ENCODE peak calls at places on chromosomes 3 and 15, in five cellular contexts. F, C, J, R and K are unnamed samples.

GRCh38 chr3:187027531-187027936 is 97.2 kb downstream of the ST6GAL1 start:
- DNase-seq in F (no peak), C (no peak), J (no peak), R (no peak), K (peak; percentile 78)

GRCh38 chr3:62228467-62228866 is 144.9 kb downstream of the FEZF2 start:
- DNase-seq in F (no peak), C (no peak), J (no peak), R (no peak), K (no peak)

GRCh38 chr3:52128118-52128683 is 26.0 kb downstream of the POC1A start:
- DNase-seq in F (peak; percentile 78), C (no peak), J (peak; percentile 70), R (no peak), K (no peak)

GRCh38 chr15:29570931-29571727 is 251.1 kb downstream of the TJP1 start:
- DNase-seq in F (no peak), C (peak; percentile 42), J (no peak), R (peak; percentile 48), K (peak; percentile 36)

GRCh38 chr15:28913171-28913765 is 27.5 kb downstream of the APBA2 start:
- DNase-seq in F (no peak), C (no peak), J (peak; percentile 21), R (no peak), K (no peak)

GRCh38 chr15:39585394-39585841 is 4.5 kb downstream of the THBS1 start:
- DNase-seq in F (no peak), C (no peak), J (peak; percentile 46), R (no peak), K (no peak)

GRCh38 chr15:74365619-74366445 is 1.6 kb downstream of the CYP11A1 start:
- DNase-seq in F (peak; percentile 81), C (peak; percentile 68), J (peak; percentile 41), R (no peak), K (peak; percentile 45)

GRCh38 chr15:52031542-52031941 is 12.5 kb downstream of the MAPK6 start:
- DNase-seq in F (no peak), C (no peak), J (no peak), R (no peak), K (no peak)

GRCh38 chr3:101634591-101635196 is 42.2 kb downstream of the ZBTB11 start:
- DNase-seq in F (no peak), C (no peak), J (no peak), R (no peak), K (no peak)

GRCh38 chr3:136465296-136465695 is 215.2 kb downstream of the PCCB start:
- DNase-seq in F (no peak), C (no peak), J (peak; percentile 59), R (no peak), K (no peak)

GRCh38 chr3:101243285-101244211 is 76.8 kb downstream of the IMPG2 start:
- DNase-seq in F (no peak), C (no peak), J (no peak), R (no peak), K (peak; percentile 20)

GRCh38 chr3:131261137-131261536 is 120.4 kb upstream of the NUDT16 start:
- DNase-seq in F (no peak), C (no peak), J (no peak), R (no peak), K (no peak)

GRCh38 chr15:25058080-25058785 is 103.4 kb downstream of the SNRPN start:
- DNase-seq in F (peak; percentile 21), C (no peak), J (no peak), R (peak; percentile 6), K (no peak)

GRCh38 chr15:61527836-61528589 is 298.9 kb upstream of the RORA start:
- DNase-seq in F (no peak), C (no peak), J (no peak), R (no peak), K (no peak)

GRCh38 chr15:71683401-71684274 is 126.7 kb upstream of the NR2E3 start:
- DNase-seq in F (no peak), C (no peak), J (peak; percentile 57), R (no peak), K (no peak)

GRCh38 chr3:190514163-190515153 is 573 bp downstream of the IL1RAP start:
- DNase-seq in F (peak; percentile 48), C (peak; percentile 30), J (peak; percentile 60), R (no peak), K (peak; percentile 48)
- TF ChIP-seq CTCF in F (no peak), C (no peak), J (no peak), R (no peak), K (no peak)

DNA sequence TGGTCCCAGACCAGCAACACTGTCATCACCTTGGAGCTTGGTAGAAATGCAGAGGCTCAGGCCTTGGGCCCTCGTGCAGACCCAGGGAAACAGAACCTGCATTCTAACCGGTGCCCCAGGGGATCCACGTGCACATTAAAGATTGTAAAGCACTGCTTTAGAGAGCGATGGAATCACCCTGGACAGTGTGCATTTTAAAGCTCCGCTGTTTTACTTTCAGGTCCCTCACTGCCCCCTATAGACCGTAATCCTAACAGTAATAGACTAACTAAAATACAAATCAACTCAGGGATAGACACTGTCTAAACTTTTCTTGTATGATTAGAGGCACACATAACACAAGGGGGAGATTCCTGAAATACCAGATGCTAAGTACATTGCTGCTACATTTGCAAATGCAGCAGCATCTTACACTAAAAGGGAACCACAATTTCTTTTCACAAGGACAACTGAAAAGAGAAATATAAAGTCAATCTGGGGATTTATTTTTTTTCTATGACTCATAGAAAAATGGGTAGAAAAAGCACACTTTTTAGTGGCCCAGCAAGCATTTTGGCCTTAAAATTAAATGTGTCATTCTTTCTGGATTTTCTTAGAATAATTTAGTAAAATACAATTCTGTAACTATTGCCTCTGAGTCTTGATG is 10.5 kb upstream of the SH3GL3 start:
- DNase-seq in F (no peak), C (no peak), J (peak; percentile 52), R (no peak), K (no peak)
- TF ChIP-seq CTCF in F (peak; percentile 17), C (no peak), J (peak; percentile 58), R (no peak), K (peak; percentile 51)

GRCh38 chr15:90893175-90894090 is 9.1 kb downstream of the FES start:
- DNase-seq in F (no peak), C (no peak), J (no peak), R (no peak), K (peak; percentile 37)
- TF ChIP-seq CTCF in F (no peak), C (no peak), J (no peak), R (no peak), K (peak; percentile 55)

DNA sequence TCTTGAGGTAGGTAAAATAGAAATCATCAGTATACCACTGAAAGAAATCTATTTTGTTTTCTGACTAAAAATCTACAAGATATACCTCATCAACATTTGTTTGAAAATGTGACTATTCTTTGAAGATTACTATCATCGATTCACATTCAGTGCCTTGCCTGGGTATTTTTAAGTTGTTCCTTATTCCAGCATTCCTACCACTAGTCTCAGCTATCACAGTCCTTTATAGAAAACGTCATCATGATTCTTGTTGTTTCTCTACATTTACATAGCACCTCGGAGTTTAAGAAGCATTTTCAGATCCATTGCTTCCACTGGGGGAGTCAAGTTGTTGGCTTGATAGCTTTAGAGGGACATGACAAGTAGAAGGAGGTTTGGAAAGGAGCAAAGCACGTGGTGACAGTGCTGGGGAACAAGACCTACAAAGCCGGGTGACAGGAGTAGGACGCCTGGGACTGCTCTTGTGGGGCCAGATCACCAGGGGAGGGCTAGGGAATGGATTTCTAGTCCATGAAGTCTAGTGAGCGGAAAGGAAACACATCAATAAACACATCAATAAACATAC is 61.5 kb downstream of the HES1 start:
- DNase-seq in F (no peak), C (no peak), J (no peak), R (no peak), K (no peak)
- TF ChIP-seq CTCF in F (no peak), C (no peak), J (no peak), R (no peak), K (no peak)

GRCh38 chr3:44861412-44862220 is at the start of gene TMEM42:
- DNase-seq in F (peak; percentile 90), C (peak; percentile 98), J (peak; percentile 90), R (peak; percentile 88), K (peak; percentile 85)
- TF ChIP-seq CTCF in F (peak; percentile 26), C (peak; percentile 21), J (peak; percentile 37), R (no peak), K (peak; percentile 29)

GRCh38 chr3:55885721-55886120 is 398.6 kb upstream of the WNT5A start:
- DNase-seq in F (no peak), C (no peak), J (peak; percentile 82), R (no peak), K (no peak)
- TF ChIP-seq CTCF in F (no peak), C (no peak), J (peak; percentile 28), R (no peak), K (no peak)

GRCh38 chr3:67957268-67957667 is 302.9 kb upstream of the SUCLG2 start:
- DNase-seq in F (no peak), C (no peak), J (no peak), R (no peak), K (no peak)
- TF ChIP-seq CTCF in F (no peak), C (no peak), J (no peak), R (no peak), K (no peak)

GRCh38 chr3:120039642-120040610 is 54.3 kb downstream of the GSK3B start:
- DNase-seq in F (no peak), C (no peak), J (no peak), R (no peak), K (peak; percentile 13)
- TF ChIP-seq CTCF in F (no peak), C (no peak), J (no peak), R (no peak), K (peak; percentile 21)

DNA sequence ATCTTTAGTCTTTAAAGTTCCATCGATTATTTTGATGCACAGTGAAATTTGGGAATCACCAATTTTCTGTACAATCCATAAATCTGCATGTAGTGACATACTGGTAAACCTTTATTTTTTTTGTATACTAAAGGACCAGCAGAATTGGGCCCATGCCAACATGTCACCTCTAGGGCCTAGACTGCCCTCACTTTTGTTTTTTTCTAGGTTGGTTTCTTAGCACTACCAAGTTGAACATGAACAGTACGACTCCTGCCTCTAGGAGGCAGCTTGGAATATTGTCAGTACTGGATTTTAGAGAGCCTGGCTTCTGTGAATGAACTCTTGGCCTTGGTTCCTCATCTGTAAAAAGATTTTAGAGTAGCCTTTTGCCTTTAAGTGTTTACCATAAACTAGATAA is 32.3 kb downstream of the NKIRAS1 start:
- DNase-seq in F (no peak), C (no peak), J (no peak), R (no peak), K (no peak)
- TF ChIP-seq CTCF in F (peak; percentile 20), C (no peak), J (peak; percentile 9), R (no peak), K (no peak)

DNA sequence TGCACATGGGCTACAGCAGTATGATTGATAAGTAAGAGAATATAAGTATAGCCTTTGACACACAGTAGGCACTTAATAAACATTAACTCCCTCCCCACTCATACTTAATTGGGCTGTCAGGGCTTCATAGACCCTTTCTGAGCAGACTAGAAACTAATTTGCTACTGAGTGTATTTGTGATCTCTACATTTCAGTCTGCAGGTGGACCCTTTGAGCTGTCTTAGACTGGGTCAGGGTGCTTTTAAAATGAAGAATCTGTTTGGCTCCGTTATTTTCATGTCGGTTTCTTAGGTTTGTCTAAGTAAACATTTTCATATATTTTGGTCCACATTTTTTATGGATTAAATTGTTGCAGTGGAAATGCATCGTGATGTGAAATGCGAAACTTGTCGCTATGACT is 50.3 kb upstream of the SELENOK start:
- DNase-seq in F (no peak), C (no peak), J (no peak), R (no peak), K (no peak)
- TF ChIP-seq CTCF in F (no peak), C (no peak), J (no peak), R (no peak), K (no peak)